ENCODE peak calls at places on chromosomes 11 and 22, in nine cellular contexts. Q is left ventricle myocardium inferior; P is GM23248; R is neural progenitor cell; W is fibroblast of pulmonary artery; Z is effector memory CD4-positive, alpha-beta T cell; F is tibial nerve; I is fibroblast of lung; M is AG04449. A is an unnamed sample.

GRCh38 chr11:12042215-12042676 is 33.8 kb upstream of the DKK3 start:
- DNase-seq in Q (no peak), P (peak), R (no peak), W (peak), Z (no peak), F (no peak), I (peak), M (peak), A (peak)

GRCh38 chr11:120404495-120404894 is 68.3 kb downstream of the ARHGEF12 start:
- DNase-seq in Q (no peak), P (no peak), R (peak), W (peak), Z (no peak), F (no peak), I (no peak), M (no peak), A (peak)

GRCh38 chr22:49853981-49854791 is 542 bp downstream of the ZBED4 start:
- DNase-seq in Q (no peak), P (peak), R (peak), W (peak), Z (no peak), F (no peak), I (peak), M (no peak), A (peak)

GRCh38 chr11:76830639-76831312 is 29.9 kb upstream of the ACER3 start:
- DNase-seq in Q (no peak), P (peak), R (no peak), W (peak), Z (no peak), F (no peak), I (peak), M (no peak), A (peak)

GRCh38 chr11:125365196-125365931 is 130.7 kb downstream of the FEZ1 start:
- DNase-seq in Q (no peak), P (peak), R (no peak), W (no peak), Z (no peak), F (no peak), I (no peak), M (no peak), A (no peak)

GRCh38 chr11:11416917-11417316 is 63.9 kb upstream of the CSNK2A3 start:
- DNase-seq in Q (no peak), P (peak), R (no peak), W (peak), Z (no peak), F (no peak), I (peak), M (no peak), A (peak)

GRCh38 chr11:67030976-67031375 is 8.0 kb downstream of the SYT12 start:
- DNase-seq in Q (no peak), P (no peak), R (no peak), W (no peak), Z (no peak), F (no peak), I (no peak), M (no peak), A (no peak)

GRCh38 chr22:37472418-37473006 is 13.7 kb downstream of the MFNG start:
- DNase-seq in Q (no peak), P (peak), R (peak), W (peak), Z (peak), F (no peak), I (no peak), M (no peak), A (no peak)

GRCh38 chr11:98940913-98941312 is 79.8 kb upstream of the CNTN5 start:
- DNase-seq in Q (no peak), P (no peak), R (peak), W (no peak), Z (no peak), F (no peak), I (no peak), M (no peak), A (no peak)

GRCh38 chr11:11558352-11558751 is 63.5 kb downstream of the GALNT18 start:
- DNase-seq in Q (no peak), P (no peak), R (no peak), W (no peak), Z (no peak), F (no peak), I (no peak), M (no peak), A (no peak)

GRCh38 chr11:44940424-44940823 is 10.3 kb downstream of the TP53I11 start:
- DNase-seq in Q (no peak), P (no peak), R (no peak), W (no peak), Z (no peak), F (no peak), I (no peak), M (no peak), A (no peak)

GRCh38 chr11:129258205-129258604 is 66.1 kb upstream of the ARHGAP32 start:
- DNase-seq in Q (no peak), P (no peak), R (peak), W (no peak), Z (no peak), F (no peak), I (no peak), M (no peak), A (no peak)

GRCh38 chr11:3808846-3809623 is 675 bp downstream of the PGAP2 start:
- DNase-seq in Q (no peak), P (peak), R (peak), W (peak), Z (peak), F (no peak), I (peak), M (no peak), A (no peak)

GRCh38 chr22:20956258-20957117 is 10.6 kb upstream of the AIFM3 start:
- DNase-seq in Q (no peak), P (peak), R (peak), W (peak), Z (no peak), F (no peak), I (peak), M (no peak), A (peak)

GRCh38 chr11:418343-419247 is 3.8 kb upstream of the SIGIRR start:
- DNase-seq in Q (no peak), P (no peak), R (no peak), W (no peak), Z (no peak), F (no peak), I (no peak), M (no peak), A (no peak)

GRCh38 chr22:16964366-16964765 is 43.7 kb downstream of the GAB4 start:
- DNase-seq in Q (no peak), P (no peak), R (no peak), W (no peak), Z (no peak), F (no peak), I (no peak), M (no peak), A (no peak)

GRCh38 chr11:113528982-113529381 is 53.8 kb upstream of the DRD2 start:
- DNase-seq in Q (no peak), P (peak), R (no peak), W (peak), Z (no peak), F (no peak), I (peak), M (no peak), A (no peak)

GRCh38 chr11:100619484-100619883 is 67.6 kb upstream of the ARHGAP42 start:
- DNase-seq in Q (no peak), P (peak), R (no peak), W (peak), Z (no peak), F (no peak), I (peak), M (no peak), A (peak)

DNA sequence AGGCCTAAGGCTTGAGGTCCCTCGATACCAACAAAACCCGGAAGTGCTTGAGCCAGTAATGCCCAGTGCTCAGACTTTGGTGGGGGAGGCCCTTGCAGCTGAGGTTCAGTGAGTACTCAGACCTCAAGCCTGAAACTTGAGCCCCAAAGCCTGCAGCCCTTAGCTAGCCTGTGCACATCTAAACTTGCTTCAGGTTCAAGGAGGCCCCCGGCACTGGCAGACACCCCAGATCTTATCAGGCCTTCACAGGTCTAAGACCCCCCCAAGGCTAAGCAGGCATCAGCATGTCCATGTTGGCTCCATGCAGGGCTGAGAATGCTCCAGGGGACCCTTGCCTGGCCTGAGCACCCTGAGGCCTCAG is 993 bp upstream of the CASTOR1 start:
- DNase-seq in Q (no peak), P (peak), R (no peak), W (no peak), Z (no peak), F (no peak), I (no peak), M (no peak), A (no peak)
- H3K4me3 ChIP-seq in Q (peak), P (no peak), R (peak), W (no peak), Z (peak), F (no peak), I (no peak), M (no peak), A (no peak)

GRCh38 chr11:68682531-68682931 is 1.8 kb upstream of the GAL start:
- DNase-seq in Q (no peak), P (peak), R (no peak), W (no peak), Z (no peak), F (no peak), I (no peak), M (no peak), A (no peak)

GRCh38 chr11:68685656-68686380 is 1.5 kb downstream of the GAL start:
- DNase-seq in Q (no peak), P (no peak), R (no peak), W (no peak), Z (no peak), F (no peak), I (no peak), M (no peak), A (no peak)

GRCh38 chr11:68684385-68685356 is at the start of gene GAL:
- DNase-seq in Q (no peak), P (peak), R (peak), W (no peak), Z (no peak), F (no peak), I (no peak), M (no peak), A (no peak)

GRCh38 chr11:68683952-68684384 is 376 bp upstream of the GAL start:
- DNase-seq in Q (no peak), P (no peak), R (no peak), W (no peak), Z (no peak), F (no peak), I (no peak), M (no peak), A (no peak)

DNA sequence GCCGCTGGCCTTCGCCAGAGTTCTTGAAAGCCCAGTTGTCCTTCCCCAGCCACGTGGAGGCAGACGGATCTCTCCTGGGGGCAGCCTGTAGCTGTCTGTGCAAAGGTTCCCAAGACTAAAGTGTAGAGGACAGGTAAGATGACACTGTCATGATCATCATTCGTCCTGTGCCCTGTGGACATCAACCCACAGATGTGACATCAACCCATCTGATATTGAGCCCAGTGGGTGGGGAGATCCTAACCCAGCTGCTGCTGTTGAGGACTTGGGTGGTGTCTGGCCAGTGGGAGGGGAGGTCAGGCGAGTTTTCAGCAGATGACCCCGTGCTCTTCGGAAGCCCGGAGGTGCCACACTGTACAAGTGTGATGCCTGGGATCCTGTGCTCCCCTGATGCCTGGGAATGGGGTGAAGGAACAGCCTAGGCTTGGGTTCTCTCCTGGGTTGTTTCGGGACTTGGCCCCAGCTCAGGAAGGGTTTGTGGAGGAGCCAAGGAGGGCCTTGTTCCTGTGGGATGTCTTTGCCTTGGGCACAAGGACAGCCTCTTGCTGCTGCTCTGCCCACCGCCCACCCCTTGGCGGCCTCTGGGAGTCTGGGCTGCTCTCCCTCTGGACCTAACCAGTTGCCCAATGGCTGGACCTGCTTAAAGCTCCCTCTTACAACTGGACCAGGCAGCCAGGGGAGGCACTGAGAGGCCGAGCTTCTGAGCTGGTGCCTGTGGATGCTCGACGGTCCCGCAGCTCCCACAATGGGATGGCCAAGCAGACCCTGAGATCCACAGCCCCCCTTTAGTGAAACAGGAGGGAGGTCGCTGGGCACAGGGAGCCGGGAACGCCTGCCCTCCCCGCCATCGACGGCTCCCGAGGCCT is 1.0 kb upstream of the GAL start:
- DNase-seq in Q (no peak), P (peak), R (no peak), W (no peak), Z (no peak), F (no peak), I (no peak), M (no peak), A (no peak)
- H3K4me3 ChIP-seq in Q (no peak), P (no peak), R (no peak), W (no peak), Z (no peak), F (no peak), I (no peak), M (no peak), A (no peak)

GRCh38 chr11:70755410-70756158 is 357.3 kb downstream of the CTTN start:
- DNase-seq in Q (peak), P (peak), R (peak), W (peak), Z (peak), F (peak), I (peak), M (no peak), A (peak)
- H3K4me3 ChIP-seq in Q (no peak), P (no peak), R (no peak), W (no peak), Z (no peak), F (no peak), I (no peak), M (no peak), A (no peak)

DNA sequence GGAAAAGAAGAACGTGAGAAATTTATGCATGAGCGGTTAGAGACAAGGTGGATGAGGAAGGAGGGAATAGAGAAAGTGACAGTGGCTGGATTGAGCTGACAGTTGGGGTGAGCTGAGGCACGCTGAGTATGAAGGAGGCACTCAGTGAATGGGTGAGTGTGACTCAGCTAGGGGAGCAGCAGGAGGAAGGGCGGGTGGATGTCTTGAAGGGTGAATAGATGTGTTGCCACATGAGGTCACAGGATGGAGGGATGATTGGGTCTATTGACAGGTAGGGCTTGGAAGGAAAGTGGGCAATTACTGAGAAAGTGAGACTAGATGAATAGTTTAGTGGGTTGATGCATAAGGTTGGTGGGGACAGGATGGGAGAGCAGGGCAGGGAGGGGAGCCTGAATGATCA is 8.0 kb downstream of the IFITM10 start:
- DNase-seq in Q (no peak), P (no peak), R (no peak), W (no peak), Z (no peak), F (no peak), I (no peak), M (no peak), A (no peak)
- H3K4me3 ChIP-seq in Q (no peak), P (no peak), R (no peak), W (no peak), Z (no peak), F (no peak), I (no peak), M (no peak), A (no peak)

GRCh38 chr22:36022162-36022561 is 6.5 kb downstream of the RBFOX2 start:
- DNase-seq in Q (no peak), P (peak), R (no peak), W (peak), Z (no peak), F (no peak), I (peak), M (no peak), A (peak)
- H3K4me3 ChIP-seq in Q (no peak), P (peak), R (no peak), W (no peak), Z (no peak), F (no peak), I (no peak), M (no peak), A (no peak)

GRCh38 chr11:7671807-7672206 is 1.5 kb downstream of the CYB5R2 start:
- DNase-seq in Q (no peak), P (no peak), R (no peak), W (no peak), Z (no peak), F (no peak), I (no peak), M (no peak), A (no peak)

GRCh38 chr11:7673724-7674434 is 579 bp upstream of the CYB5R2 start:
- DNase-seq in Q (no peak), P (peak), R (peak), W (no peak), Z (no peak), F (no peak), I (no peak), M (no peak), A (no peak)

GRCh38 chr11:7672960-7673723 is at the start of gene CYB5R2:
- DNase-seq in Q (peak), P (peak), R (peak), W (peak), Z (no peak), F (peak), I (peak), M (no peak), A (no peak)

GRCh38 chr11:7671347-7671746 is 2.0 kb downstream of the CYB5R2 start:
- DNase-seq in Q (no peak), P (no peak), R (no peak), W (no peak), Z (no peak), F (no peak), I (no peak), M (no peak), A (no peak)

DNA sequence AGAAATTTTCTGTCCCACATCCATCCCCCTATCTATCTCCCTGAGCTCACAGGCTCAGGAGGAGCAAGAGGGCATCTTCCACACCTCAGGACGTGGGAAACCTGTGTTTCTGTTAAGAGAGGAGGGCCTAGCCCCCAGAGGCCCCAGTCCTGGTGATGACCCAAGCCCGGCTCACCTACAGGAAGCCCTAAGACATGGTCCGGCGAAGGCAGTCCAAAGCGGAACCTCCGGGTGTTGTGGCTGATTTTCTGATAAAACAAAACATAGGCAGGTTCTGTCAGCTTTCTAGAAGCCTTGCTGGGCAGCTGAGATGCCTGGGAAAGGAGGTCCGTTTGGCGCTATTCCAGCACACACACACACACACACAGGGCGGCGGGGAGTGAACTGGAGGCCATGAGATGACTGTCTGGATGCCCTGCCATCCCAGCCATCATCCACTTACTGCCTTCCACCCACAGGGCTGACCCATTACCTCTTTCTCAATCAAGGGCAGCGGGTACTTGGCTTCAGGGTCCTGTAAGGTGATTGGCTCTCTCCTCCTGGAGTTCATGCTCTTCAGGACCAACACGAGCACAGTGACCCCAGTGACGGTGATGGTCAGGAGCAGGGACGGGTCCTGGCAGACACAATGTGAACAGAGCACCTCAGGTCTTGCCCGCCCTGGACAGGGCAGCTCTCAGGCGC is 882 bp downstream of the CYB5R2 start:
- DNase-seq in Q (no peak), P (no peak), R (no peak), W (no peak), Z (no peak), F (no peak), I (no peak), M (no peak), A (no peak)
- H3K4me3 ChIP-seq in Q (peak), P (no peak), R (no peak), W (no peak), Z (no peak), F (no peak), I (no peak), M (peak), A (no peak)

GRCh38 chr11:19552100-19552499 is 160.5 kb upstream of the NAV2 start:
- DNase-seq in Q (no peak), P (no peak), R (no peak), W (no peak), Z (no peak), F (no peak), I (no peak), M (no peak), A (no peak)
- H3K4me3 ChIP-seq in Q (no peak), P (no peak), R (no peak), W (no peak), Z (no peak), F (no peak), I (no peak), M (no peak), A (no peak)

DNA sequence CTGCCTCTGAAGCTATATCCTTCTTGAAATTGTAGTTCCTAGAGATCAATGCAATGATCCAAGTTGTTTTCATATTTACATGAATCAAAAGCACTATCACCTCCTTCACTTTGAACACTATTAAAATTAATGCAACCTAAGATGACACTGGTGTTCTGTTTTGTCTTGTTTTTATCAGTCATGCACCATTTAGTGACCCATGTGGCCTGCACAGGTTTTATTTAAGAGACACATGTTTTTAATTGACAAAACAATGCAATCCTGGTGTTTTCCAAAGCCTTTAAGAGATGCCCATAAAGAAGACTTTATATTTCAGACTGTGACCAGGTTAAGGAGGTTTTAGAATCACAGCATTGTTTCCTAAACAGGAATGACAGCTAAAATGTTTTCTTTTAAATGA is 177.5 kb downstream of the FAM181B start:
- DNase-seq in Q (no peak), P (no peak), R (no peak), W (no peak), Z (no peak), F (no peak), I (no peak), M (no peak), A (no peak)
- H3K4me3 ChIP-seq in Q (no peak), P (no peak), R (no peak), W (no peak), Z (no peak), F (no peak), I (no peak), M (no peak), A (no peak)

A was measured in brain microvascular endothelial cell.